ENCODE peak calls at places on chromosomes 2 and 18, in nine cellular contexts. P is pancreas, Y is HTR-8/SVneo, B is NCI-H1105, V is T1000, T is NCI-H1092 treated with DMSO at 0.1 percent for 48 hours, X is progenitor cell of endocrine pancreas, K is IMR-90, F is substantia nigra. N is an unnamed sample.

GRCh38 chr18:68721681-68722583 is 7.0 kb upstream of the TMX3 start:
- DNase-seq in P (no peak), Y (no peak), B (no peak), V (no peak), T (no peak), X (no peak), K (no peak), F (no peak), N (no peak)

GRCh38 chr18:24600076-24600654 is 139.7 kb downstream of the HRH4 start:
- DNase-seq in P (no peak), Y (peak), B (peak), V (no peak), T (peak), X (no peak), K (peak), F (peak), N (peak)

GRCh38 chr2:25341031-25341727 is 546 bp downstream of the DNMT3A start:
- DNase-seq in P (no peak), Y (peak), B (peak), V (no peak), T (no peak), X (no peak), K (no peak), F (peak), N (peak)

GRCh38 chr2:67845557-67846114 is 217.2 kb downstream of the C1D start:
- DNase-seq in P (no peak), Y (no peak), B (peak), V (no peak), T (peak), X (no peak), K (peak), F (no peak), N (no peak)

GRCh38 chr18:24837065-24837464 is 376.6 kb downstream of the HRH4 start:
- DNase-seq in P (no peak), Y (no peak), B (no peak), V (peak), T (no peak), X (no peak), K (peak), F (no peak), N (no peak)

GRCh38 chr2:42127425-42128424 is 41.4 kb upstream of the EML4 start:
- DNase-seq in P (no peak), Y (no peak), B (no peak), V (no peak), T (no peak), X (no peak), K (no peak), F (no peak), N (no peak)

GRCh38 chr2:234490239-234491074 is 6.4 kb downstream of the ARL4C start:
- DNase-seq in P (no peak), Y (no peak), B (no peak), V (no peak), T (no peak), X (no peak), K (no peak), F (peak), N (no peak)

GRCh38 chr18:80096032-80096565 is 13.0 kb upstream of the ADNP2 start:
- DNase-seq in P (peak), Y (no peak), B (no peak), V (no peak), T (no peak), X (no peak), K (no peak), F (no peak), N (no peak)

GRCh38 chr2:138373993-138374408 is 127.6 kb upstream of the SPOPL start:
- DNase-seq in P (peak), Y (peak), B (peak), V (no peak), T (peak), X (no peak), K (peak), F (no peak), N (peak)

GRCh38 chr2:25867389-25868003 is 10.8 kb downstream of the ASXL2 start:
- DNase-seq in P (no peak), Y (no peak), B (no peak), V (no peak), T (no peak), X (no peak), K (no peak), F (no peak), N (no peak)

GRCh38 chr18:69574401-69574800 is 173.7 kb downstream of the DOK6 start:
- DNase-seq in P (no peak), Y (no peak), B (no peak), V (no peak), T (no peak), X (no peak), K (no peak), F (no peak), N (no peak)

GRCh38 chr2:119219873-119220272 is 3.8 kb upstream of the STEAP3 start:
- DNase-seq in P (no peak), Y (no peak), B (no peak), V (no peak), T (no peak), X (no peak), K (peak), F (no peak), N (no peak)

GRCh38 chr2:238235331-238235732 is 4.5 kb downstream of the HES6 start:
- DNase-seq in P (no peak), Y (no peak), B (no peak), V (no peak), T (no peak), X (no peak), K (peak), F (no peak), N (no peak)

GRCh38 chr2:237901932-237902846 is 42.8 kb downstream of the RAMP1 start:
- DNase-seq in P (no peak), Y (no peak), B (no peak), V (no peak), T (no peak), X (no peak), K (no peak), F (no peak), N (no peak)

N was measured in NCI-H774.